ENCODE peak calls at places on chromosome 21, in four cellular contexts. R, B, P and Q are unnamed samples.

GRCh38 chr21:40847956-40848355 is 998 bp upstream of the DSCAM start:
- DNase-seq in P (no peak), R (no peak), B (no peak), Q (no peak)

GRCh38 chr21:22764222-22764621 is 1766.0 kb downstream of the NCAM2 start:
- DNase-seq in B (no peak), P (no peak), R (no peak), Q (no peak)

GRCh38 chr21:31198575-31198974 is 145.5 kb downstream of the TIAM1 start:
- DNase-seq in P (no peak), B (no peak), R (no peak), Q (no peak)

GRCh38 chr21:25039461-25040380 is 567.6 kb downstream of the MRPL39 start:
- DNase-seq in B (no peak), P (no peak), R (no peak), Q (no peak)

GRCh38 chr21:42414928-42415769 is 11.4 kb downstream of the UBASH3A start:
- DNase-seq in P (peak), R (peak), B (no peak), Q (no peak)

GRCh38 chr21:42579456-42580075 is 65.9 kb downstream of the SLC37A1 start:
- DNase-seq in R (peak), P (no peak), B (peak), Q (no peak)

GRCh38 chr21:33658919-33659318 is 16.6 kb downstream of the ITSN1 start:
- DNase-seq in P (no peak), B (no peak), R (no peak), Q (no peak)

GRCh38 chr21:18951291-18952038 is 547.9 kb upstream of the TMPRSS15 start:
- DNase-seq in R (peak), B (no peak), P (no peak), Q (no peak)

GRCh38 chr21:24290151-24290833 is 1317.0 kb downstream of the MRPL39 start:
- DNase-seq in R (no peak), B (no peak), P (no peak), Q (no peak)

GRCh38 chr21:39688010-39688409 is 57.0 kb upstream of the IGSF5 start:
- DNase-seq in R (no peak), P (no peak), B (no peak), Q (no peak)

GRCh38 chr21:16241021-16241420 is 511.2 kb downstream of the USP25 start:
- DNase-seq in R (no peak), P (no peak), B (no peak), Q (no peak)

GRCh38 chr21:46127239-46128105 is 27.9 kb downstream of the FTCD start:
- DNase-seq in P (peak), R (peak), B (peak), Q (no peak)

GRCh38 chr21:45850181-45850580 is 131.4 kb upstream of the COL6A1 start:
- DNase-seq in B (peak), P (no peak), R (no peak), Q (no peak)

GRCh38 chr21:43937898-43938309 is 72.9 kb downstream of the AGPAT3 start:
- DNase-seq in P (no peak), R (peak), B (no peak), Q (no peak)

GRCh38 chr21:34272321-34272720 is 91.5 kb upstream of the KCNE2 start:
- DNase-seq in R (no peak), B (no peak), P (no peak), Q (no peak)

GRCh38 chr21:44012474-44013379 is 618 bp downstream of the TRAPPC10 start:
- DNase-seq in B (peak), P (peak), R (peak), Q (peak)

GRCh38 chr21:33871171-33871570 is 44.4 kb downstream of the ATP5PO start:
- DNase-seq in R (no peak), B (no peak), P (no peak), Q (no peak)

GRCh38 chr21:41931041-41931451 is 22.8 kb downstream of the C2CD2 start:
- DNase-seq in B (peak), P (no peak), R (no peak), Q (no peak)

GRCh38 chr21:33036430-33037162 is 10.9 kb downstream of the OLIG2 start:
- DNase-seq in P (no peak), R (no peak), B (peak), Q (no peak)

GRCh38 chr21:31310750-31311149 is 33.3 kb downstream of the TIAM1 start:
- DNase-seq in R (no peak), B (no peak), P (no peak), Q (no peak)

GRCh38 chr21:42500736-42501135 is 4.7 kb upstream of the RSPH1 start:
- DNase-seq in R (no peak), B (no peak), P (no peak), Q (no peak)

GRCh38 chr21:32800056-32800455 is 28.5 kb upstream of the PAXBP1 start:
- DNase-seq in B (no peak), R (no peak), P (no peak), Q (no peak)

GRCh38 chr21:45487891-45488600 is 54.2 kb downstream of the SLC19A1 start:
- DNase-seq in R (no peak), B (no peak), P (no peak), Q (no peak)

GRCh38 chr21:25385912-25386474 is 221.3 kb downstream of the MRPL39 start:
- DNase-seq in P (no peak), B (no peak), R (no peak), Q (peak)

GRCh38 chr21:25862112-25862511 is 127.3 kb downstream of the GABPA start:
- DNase-seq in P (no peak), R (no peak), B (no peak), Q (no peak)

GRCh38 chr21:25342811-25343210 is 264.5 kb downstream of the MRPL39 start:
- DNase-seq in B (no peak), P (no peak), R (no peak), Q (no peak)

GRCh38 chr21:44449473-44450363 is 5.6 kb upstream of the LRRC3 start:
- DNase-seq in P (no peak), R (no peak), B (peak), Q (no peak)

GRCh38 chr21:41956926-41957729 is 3.3 kb upstream of the C2CD2 start:
- DNase-seq in R (no peak), P (peak), B (peak), Q (no peak)

GRCh38 chr21:44089001-44089911 is 17.9 kb upstream of the PWP2 start:
- DNase-seq in P (no peak), R (peak), B (peak), Q (no peak)

GRCh38 chr21:45570826-45571601 is 28.8 kb upstream of the SLC19A1 start:
- DNase-seq in B (peak), P (no peak), R (peak), Q (no peak)

GRCh38 chr21:41186763-41187536 is 19.0 kb downstream of the BACE2 start:
- DNase-seq in P (no peak), B (no peak), R (no peak), Q (no peak)

DNA sequence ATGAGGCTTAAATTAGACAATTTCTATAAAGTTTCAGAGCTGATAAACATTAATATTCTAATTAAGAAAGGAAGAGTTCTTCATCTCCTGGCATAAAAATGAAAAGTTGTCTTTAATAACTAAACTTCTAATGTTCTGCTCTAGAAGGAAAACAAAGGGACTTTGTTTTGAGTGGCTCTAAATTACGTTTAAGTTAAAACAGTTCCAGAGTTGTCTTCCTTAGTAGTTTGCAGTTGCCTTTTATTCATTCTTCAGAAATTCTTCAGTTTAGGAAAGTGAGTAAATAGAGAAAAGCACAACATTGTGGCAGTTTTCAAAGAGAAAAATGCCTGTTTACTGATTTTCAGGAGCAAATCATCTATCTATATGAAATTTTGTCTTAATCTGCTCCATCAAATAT is 86.9 kb downstream of the TTC3 start:
- DNase-seq in B (no peak), R (no peak), P (no peak), Q (no peak)
- H3K27ac ChIP-seq in B (no peak), R (no peak), P (no peak), Q (no peak)

GRCh38 chr21:14677639-14678179 is 131.6 kb upstream of the SAMSN1 start:
- DNase-seq in P (no peak), R (no peak), B (no peak), Q (no peak)
- TF ChIP-seq POLR2A in P (no peak), R (no peak), B (no peak), Q (no peak)

GRCh38 chr21:15004721-15005370 is 60.0 kb downstream of the NRIP1 start:
- DNase-seq in B (no peak), R (no peak), P (no peak), Q (no peak)
- H3K4me3 ChIP-seq in B (peak), R (no peak), P (peak), Q (no peak)

GRCh38 chr21:38491536-38491935 is 6.7 kb downstream of the ERG start:
- DNase-seq in P (no peak), R (no peak), B (no peak), Q (no peak)

GRCh38 chr21:38494254-38494648 is 4.0 kb downstream of the ERG start:
- DNase-seq in R (no peak), B (no peak), P (no peak), Q (no peak)

GRCh38 chr21:38490411-38491020 is 7.8 kb downstream of the ERG start:
- DNase-seq in B (no peak), P (no peak), R (no peak), Q (no peak)

GRCh38 chr21:38493549-38494253 is 4.6 kb downstream of the ERG start:
- DNase-seq in B (no peak), P (no peak), R (no peak), Q (no peak)

GRCh38 chr21:38492002-38492401 is 6.3 kb downstream of the ERG start:
- DNase-seq in B (no peak), R (no peak), P (no peak), Q (no peak)
- H3K27ac ChIP-seq in B (peak), R (peak), P (no peak), Q (no peak)

DNA sequence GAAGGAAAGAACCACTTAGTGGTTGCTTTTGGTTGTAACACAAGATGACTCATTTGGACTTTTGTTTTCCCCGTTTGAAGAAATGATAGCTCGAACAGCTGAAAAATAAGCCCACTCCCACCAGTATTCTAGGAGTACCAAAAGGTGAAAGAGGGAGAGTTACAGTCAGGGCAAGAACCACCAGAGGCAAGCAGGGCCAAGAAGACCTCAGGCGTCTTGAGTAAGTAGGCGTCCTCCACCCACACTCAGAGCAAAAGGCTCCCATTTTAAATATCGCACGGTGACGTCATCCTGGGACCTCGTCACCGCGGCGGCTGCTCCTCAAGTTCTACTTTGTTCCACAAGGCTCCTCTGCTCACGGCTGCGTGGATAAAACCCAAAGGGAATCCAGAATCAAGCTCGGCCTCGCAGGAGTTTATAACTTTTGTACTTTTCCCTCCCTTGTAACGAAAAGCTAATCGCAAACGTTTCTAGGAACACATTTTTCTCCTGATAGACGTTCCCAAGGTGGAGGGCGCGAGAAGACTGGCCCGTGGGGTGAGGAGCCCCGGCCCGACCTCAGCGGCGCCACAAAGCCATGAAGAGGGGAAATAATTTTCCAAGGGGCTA is 1.2 kb downstream of the BTG3 start:
- DNase-seq in P (peak), R (peak), B (peak), Q (peak)
- TF ChIP-seq POLR2A in P (no peak), R (peak), B (no peak), Q (peak)

GRCh38 chr21:36700295-36700960 is 1.5 kb downstream of the SIM2 start:
- DNase-seq in B (no peak), R (no peak), P (no peak), Q (no peak)

GRCh38 chr21:36701912-36702621 is 3.2 kb downstream of the SIM2 start:
- DNase-seq in P (no peak), B (no peak), R (peak), Q (no peak)

GRCh38 chr21:36702622-36702968 is 3.7 kb downstream of the SIM2 start:
- DNase-seq in P (no peak), R (peak), B (no peak), Q (no peak)

GRCh38 chr21:36699546-36700294 is 805 bp downstream of the SIM2 start:
- DNase-seq in P (no peak), R (no peak), B (no peak), Q (no peak)

DNA sequence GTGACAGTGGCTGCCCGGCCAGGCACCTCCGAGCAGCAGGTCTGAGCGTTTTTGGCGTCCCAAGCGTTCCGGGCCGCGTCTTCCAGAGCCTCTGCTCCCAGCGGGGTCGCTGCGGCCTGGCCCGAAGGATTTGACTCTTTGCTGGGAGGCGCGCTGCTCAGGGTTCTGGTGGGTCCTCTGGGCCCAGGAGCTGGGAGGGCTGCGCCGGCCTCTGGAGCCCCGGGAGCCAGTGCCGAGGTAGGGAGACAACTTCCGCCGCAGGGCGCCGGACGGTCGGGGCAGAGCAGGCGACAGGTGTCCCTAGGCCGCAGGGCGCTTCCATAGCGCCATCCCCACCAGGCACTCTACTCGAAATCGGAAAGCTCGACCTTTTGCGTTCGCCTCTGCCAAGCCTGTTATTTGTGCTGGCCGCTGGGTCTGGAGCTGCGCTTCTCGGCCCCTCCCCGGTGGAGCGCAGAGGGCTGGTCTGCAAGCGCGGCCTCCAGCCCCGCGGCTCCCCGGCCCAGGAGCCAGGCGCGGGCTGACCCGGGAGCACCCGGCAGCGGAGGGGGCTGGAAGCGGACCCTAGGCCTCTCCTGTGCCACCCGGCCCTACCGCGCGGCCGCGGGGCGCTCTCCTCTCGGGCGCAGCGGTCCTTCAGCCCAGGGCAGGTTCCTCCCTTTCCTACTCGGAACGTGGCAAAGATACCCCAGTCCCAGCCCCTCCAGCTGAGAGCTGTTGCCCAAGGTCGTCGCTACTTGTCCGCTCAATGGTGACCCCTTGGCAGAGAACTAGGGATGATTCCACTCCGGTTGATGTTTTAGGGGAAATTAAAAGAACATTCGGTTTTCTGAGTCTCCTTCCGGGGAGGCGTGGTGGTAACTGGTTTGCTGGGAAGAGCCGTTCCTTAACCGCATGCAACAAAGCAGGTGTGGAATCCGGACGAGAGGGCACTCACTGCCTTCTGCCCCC is 2.3 kb downstream of the SIM2 start:
- DNase-seq in P (no peak), B (no peak), R (no peak), Q (no peak)
- H3K4me3 ChIP-seq in P (peak), B (peak), R (no peak), Q (no peak)

GRCh38 chr21:28885853-28886177 is 106.9 kb downstream of the LTN1 start:
- DNase-seq in B (no peak), P (no peak), R (no peak), Q (no peak)

GRCh38 chr21:28883931-28884330 is 108.7 kb downstream of the LTN1 start:
- DNase-seq in B (no peak), R (no peak), P (no peak), Q (no peak)

GRCh38 chr21:28882345-28882744 is 110.3 kb downstream of the LTN1 start:
- DNase-seq in R (no peak), P (no peak), B (no peak), Q (no peak)

GRCh38 chr21:28884976-28885852 is 107.5 kb downstream of the LTN1 start:
- DNase-seq in B (peak), R (peak), P (peak), Q (peak)

DNA sequence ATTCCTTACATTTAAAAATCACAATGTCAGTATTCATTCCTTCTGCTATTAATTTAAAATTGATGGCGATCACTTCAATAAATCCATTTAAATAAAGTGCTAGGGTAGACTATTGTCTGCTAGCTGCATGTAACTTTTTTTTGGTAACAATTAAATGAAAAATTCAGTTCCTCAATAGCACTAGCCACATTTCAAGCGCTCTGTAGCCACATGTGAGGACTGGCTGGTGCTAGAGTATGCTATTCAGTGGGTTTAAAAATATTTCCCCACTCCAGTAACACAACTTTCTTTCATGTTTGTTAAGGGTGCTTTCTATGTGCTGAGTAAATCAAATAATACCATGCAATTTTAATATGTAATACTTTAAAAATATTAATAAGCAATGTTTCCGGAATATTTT is 108.2 kb downstream of the LTN1 start:
- DNase-seq in R (no peak), B (no peak), P (no peak), Q (no peak)
- H3K27ac ChIP-seq in R (peak), B (peak), P (peak), Q (peak)